ENCODE peak calls at places on chromosomes 6 and 20, in seven cellular contexts. One of them, this sample, is unnamed. For H3K4me1, the result is how much of the 10 kb centered on the place peaks cover.

GRCh38 chr6:29200767-29201662 is 30.3 kb downstream of the OR2J2 start:
- ATAC-seq in DND-41: no peak
- ATAC-seq in mucosa of descending colon: no peak
- ATAC-seq in foreskin keratinocyte: no peak
- ATAC-seq in psoas muscle: no peak
- ATAC-seq in upper lobe of left lung: peak
- ATAC-seq in PC-3: no peak
- ATAC-seq in this sample: no peak

GRCh38 chr20:47359533-47360206 is 3.2 kb upstream of the ZMYND8 start:
- ATAC-seq in psoas muscle: peak
- ATAC-seq in mucosa of descending colon: no peak
- ATAC-seq in DND-41: no peak
- ATAC-seq in PC-3: no peak
- ATAC-seq in upper lobe of left lung: no peak
- ATAC-seq in foreskin keratinocyte: no peak
- ATAC-seq in this sample: no peak

GRCh38 chr20:50933589-50933988 is 2.4 kb upstream of the ADNP start:
- ATAC-seq in foreskin keratinocyte: no peak
- ATAC-seq in psoas muscle: no peak
- ATAC-seq in DND-41: no peak
- ATAC-seq in upper lobe of left lung: no peak
- ATAC-seq in mucosa of descending colon: no peak
- ATAC-seq in PC-3: no peak
- ATAC-seq in this sample: no peak

GRCh38 chr20:47764154-47764734 is 21.0 kb downstream of the SULF2 start:
- ATAC-seq in upper lobe of left lung: no peak
- ATAC-seq in mucosa of descending colon: no peak
- ATAC-seq in DND-41: peak
- ATAC-seq in psoas muscle: no peak
- ATAC-seq in foreskin keratinocyte: peak
- ATAC-seq in PC-3: peak
- ATAC-seq in this sample: no peak

GRCh38 chr6:107740496-107741190 is 83.5 kb downstream of the SCML4 start:
- ATAC-seq in foreskin keratinocyte: no peak
- ATAC-seq in upper lobe of left lung: no peak
- ATAC-seq in DND-41: no peak
- ATAC-seq in psoas muscle: no peak
- ATAC-seq in PC-3: no peak
- ATAC-seq in mucosa of descending colon: peak
- ATAC-seq in this sample: no peak

GRCh38 chr6:20706293-20707165 is 172.3 kb downstream of the CDKAL1 start:
- ATAC-seq in mucosa of descending colon: peak
- ATAC-seq in PC-3: peak
- ATAC-seq in foreskin keratinocyte: peak
- ATAC-seq in upper lobe of left lung: no peak
- ATAC-seq in DND-41: peak
- ATAC-seq in psoas muscle: peak
- ATAC-seq in this sample: no peak

GRCh38 chr6:150452642-150453243 is 83.9 kb downstream of the IYD start:
- ATAC-seq in mucosa of descending colon: no peak
- ATAC-seq in upper lobe of left lung: peak
- ATAC-seq in foreskin keratinocyte: no peak
- ATAC-seq in psoas muscle: peak
- ATAC-seq in DND-41: no peak
- ATAC-seq in PC-3: no peak
- ATAC-seq in this sample: peak

GRCh38 chr6:41489284-41489851 is 56.8 kb upstream of the FOXP4 start:
- ATAC-seq in upper lobe of left lung: no peak
- ATAC-seq in foreskin keratinocyte: no peak
- ATAC-seq in DND-41: no peak
- ATAC-seq in mucosa of descending colon: no peak
- ATAC-seq in PC-3: no peak
- ATAC-seq in psoas muscle: no peak
- ATAC-seq in this sample: no peak

GRCh38 chr20:63658749-63659187 is 656 bp downstream of the RTEL1 start:
- ATAC-seq in DND-41: peak
- ATAC-seq in upper lobe of left lung: peak
- ATAC-seq in mucosa of descending colon: peak
- ATAC-seq in foreskin keratinocyte: peak
- ATAC-seq in psoas muscle: peak
- ATAC-seq in PC-3: peak
- ATAC-seq in this sample: peak

GRCh38 chr20:40999841-41000240 is 28.8 kb upstream of the TOP1 start:
- ATAC-seq in upper lobe of left lung: no peak
- ATAC-seq in psoas muscle: no peak
- ATAC-seq in mucosa of descending colon: no peak
- ATAC-seq in DND-41: no peak
- ATAC-seq in foreskin keratinocyte: no peak
- ATAC-seq in PC-3: no peak
- ATAC-seq in this sample: no peak
- H3K4me1 ChIP-seq in upper lobe of left lung: under half
- H3K4me1 ChIP-seq in psoas muscle: under half
- H3K4me1 ChIP-seq in mucosa of descending colon: under half
- H3K4me1 ChIP-seq in DND-41: under half
- H3K4me1 ChIP-seq in foreskin keratinocyte: under half
- H3K4me1 ChIP-seq in PC-3: under half
- H3K4me1 ChIP-seq in this sample: under half

GRCh38 chr20:39878809-39879208 is 810.2 kb downstream of the MAFB start:
- ATAC-seq in PC-3: no peak
- ATAC-seq in mucosa of descending colon: no peak
- ATAC-seq in foreskin keratinocyte: peak
- ATAC-seq in DND-41: no peak
- ATAC-seq in upper lobe of left lung: no peak
- ATAC-seq in psoas muscle: no peak
- ATAC-seq in this sample: no peak
- TF ChIP-seq CTCF in PC-3: no peak
- TF ChIP-seq CTCF in mucosa of descending colon: no peak
- TF ChIP-seq CTCF in foreskin keratinocyte: no peak
- TF ChIP-seq CTCF in DND-41: no peak
- TF ChIP-seq CTCF in upper lobe of left lung: no peak
- TF ChIP-seq CTCF in psoas muscle: no peak
- TF ChIP-seq CTCF in this sample: no peak

GRCh38 chr20:2747676-2748235 is 52.7 kb downstream of the CPXM1 start:
- ATAC-seq in foreskin keratinocyte: no peak
- ATAC-seq in upper lobe of left lung: no peak
- ATAC-seq in DND-41: no peak
- ATAC-seq in PC-3: no peak
- ATAC-seq in mucosa of descending colon: no peak
- ATAC-seq in psoas muscle: no peak
- ATAC-seq in this sample: no peak
- H3K4me1 ChIP-seq in foreskin keratinocyte: under half
- H3K4me1 ChIP-seq in upper lobe of left lung: under half
- H3K4me1 ChIP-seq in DND-41: under half
- H3K4me1 ChIP-seq in PC-3: under half
- H3K4me1 ChIP-seq in mucosa of descending colon: under half
- H3K4me1 ChIP-seq in psoas muscle: under half
- H3K4me1 ChIP-seq in this sample: under half

GRCh38 chr6:43405354-43405753 is 22.0 kb upstream of the ABCC10 start:
- ATAC-seq in foreskin keratinocyte: peak
- ATAC-seq in mucosa of descending colon: no peak
- ATAC-seq in DND-41: no peak
- ATAC-seq in PC-3: no peak
- ATAC-seq in upper lobe of left lung: no peak
- ATAC-seq in psoas muscle: no peak
- ATAC-seq in this sample: no peak

GRCh38 chr6:43407296-43407695 is 20.0 kb upstream of the ABCC10 start:
- ATAC-seq in PC-3: no peak
- ATAC-seq in psoas muscle: no peak
- ATAC-seq in mucosa of descending colon: no peak
- ATAC-seq in DND-41: no peak
- ATAC-seq in foreskin keratinocyte: no peak
- ATAC-seq in upper lobe of left lung: no peak
- ATAC-seq in this sample: no peak

GRCh38 chr6:43399932-43400487 is 27.3 kb upstream of the ABCC10 start:
- ATAC-seq in psoas muscle: no peak
- ATAC-seq in PC-3: no peak
- ATAC-seq in foreskin keratinocyte: no peak
- ATAC-seq in DND-41: no peak
- ATAC-seq in upper lobe of left lung: no peak
- ATAC-seq in mucosa of descending colon: no peak
- ATAC-seq in this sample: no peak

GRCh38 chr6:43401730-43402129 is 25.6 kb upstream of the ABCC10 start:
- ATAC-seq in upper lobe of left lung: no peak
- ATAC-seq in PC-3: no peak
- ATAC-seq in psoas muscle: no peak
- ATAC-seq in DND-41: no peak
- ATAC-seq in foreskin keratinocyte: no peak
- ATAC-seq in mucosa of descending colon: no peak
- ATAC-seq in this sample: no peak

GRCh38 chr6:43402819-43403218 is 24.5 kb upstream of the ABCC10 start:
- ATAC-seq in psoas muscle: no peak
- ATAC-seq in upper lobe of left lung: no peak
- ATAC-seq in DND-41: no peak
- ATAC-seq in foreskin keratinocyte: no peak
- ATAC-seq in PC-3: no peak
- ATAC-seq in mucosa of descending colon: peak
- ATAC-seq in this sample: no peak
- TF ChIP-seq CTCF in psoas muscle: no peak
- TF ChIP-seq CTCF in upper lobe of left lung: no peak
- TF ChIP-seq CTCF in DND-41: no peak
- TF ChIP-seq CTCF in foreskin keratinocyte: peak
- TF ChIP-seq CTCF in PC-3: no peak
- TF ChIP-seq CTCF in mucosa of descending colon: no peak
- TF ChIP-seq CTCF in this sample: no peak